ENCODE peak calls at places on chromosomes 11 and 22, in nine cellular contexts. H, W, S, P, D, V, F, B and Z are unnamed samples.
A peak's percentile ranks its signal among the peaks of the same experiment; 100 is the strongest.

GRCh38 chr11:613369-613968 is 2.3 kb downstream of the IRF7 start:
- DNase-seq in H (peak; percentile 70), W (peak; percentile 92), S (peak; percentile 89), P (peak; percentile 89), D (peak; percentile 57), V (no peak), F (peak; percentile 86), B (peak; percentile 59), Z (no peak)

GRCh38 chr11:38345286-38345685 is 1747.2 kb upstream of the RAG2 start:
- DNase-seq in H (no peak), W (no peak), S (no peak), P (peak; percentile 30), D (no peak), V (no peak), F (no peak), B (peak; percentile 16), Z (no peak)

GRCh38 chr11:93623179-93623578 is 38.3 kb upstream of the CEP295 start:
- DNase-seq in H (no peak), W (peak; percentile 56), S (peak; percentile 62), P (peak; percentile 19), D (no peak), V (no peak), F (peak; percentile 51), B (no peak), Z (no peak)

GRCh38 chr11:8608646-8609045 is 14.6 kb upstream of the STK33 start:
- DNase-seq in H (no peak), W (no peak), S (no peak), P (no peak), D (no peak), V (no peak), F (no peak), B (peak; percentile 50), Z (no peak)

GRCh38 chr11:46203746-46204145 is 73.7 kb upstream of the CREB3L1 start:
- DNase-seq in H (no peak), W (no peak), S (no peak), P (no peak), D (no peak), V (no peak), F (no peak), B (no peak), Z (no peak)

GRCh38 chr22:20117656-20118571 is 888 bp upstream of the TRMT2A start:
- DNase-seq in H (peak; percentile 30), W (peak; percentile 51), S (peak; percentile 32), P (peak; percentile 56), D (peak; percentile 27), V (peak; percentile 46), F (no peak), B (peak; percentile 6), Z (no peak)

GRCh38 chr11:36253238-36253637 is 36.0 kb downstream of the COMMD9 start:
- DNase-seq in H (no peak), W (peak; percentile 61), S (peak; percentile 7), P (no peak), D (no peak), V (no peak), F (no peak), B (no peak), Z (no peak)

GRCh38 chr11:129230006-129230405 is 37.9 kb upstream of the ARHGAP32 start:
- DNase-seq in H (no peak), W (no peak), S (no peak), P (no peak), D (no peak), V (no peak), F (no peak), B (no peak), Z (no peak)

GRCh38 chr22:27113211-27114030 is 456.0 kb downstream of the MIAT start:
- DNase-seq in H (peak; percentile 60), W (no peak), S (no peak), P (peak; percentile 80), D (no peak), V (peak; percentile 59), F (no peak), B (peak; percentile 97), Z (peak; percentile 53)

GRCh38 chr11:67538306-67538705 is 15.1 kb upstream of the CABP2 start:
- DNase-seq in H (no peak), W (no peak), S (no peak), P (no peak), D (no peak), V (no peak), F (no peak), B (no peak), Z (no peak)

GRCh38 chr11:115659061-115659963 is 155.1 kb upstream of the CADM1 start:
- DNase-seq in H (peak; percentile 45), W (peak; percentile 67), S (peak; percentile 68), P (peak; percentile 53), D (peak; percentile 41), V (no peak), F (peak; percentile 63), B (no peak), Z (no peak)

GRCh38 chr11:104898685-104899013 is 389 bp upstream of the CASP12 start:
- DNase-seq in H (no peak), W (no peak), S (no peak), P (no peak), D (no peak), V (no peak), F (no peak), B (no peak), Z (no peak)

GRCh38 chr11:74208507-74208906 is 37.4 kb downstream of the PPME1 start:
- DNase-seq in H (no peak), W (no peak), S (no peak), P (no peak), D (no peak), V (no peak), F (no peak), B (no peak), Z (no peak)

GRCh38 chr11:102573851-102574250 is 43.3 kb upstream of the MMP7 start:
- DNase-seq in H (no peak), W (no peak), S (no peak), P (no peak), D (no peak), V (no peak), F (no peak), B (no peak), Z (no peak)

GRCh38 chr11:131938321-131938751 is 567.9 kb downstream of the NTM start:
- DNase-seq in H (no peak), W (no peak), S (no peak), P (no peak), D (no peak), V (no peak), F (no peak), B (no peak), Z (no peak)

GRCh38 chr22:31241200-31241599 is 29.1 kb downstream of the LIMK2 start:
- DNase-seq in H (no peak), W (no peak), S (no peak), P (peak; percentile 61), D (no peak), V (no peak), F (no peak), B (peak; percentile 41), Z (no peak)

GRCh38 chr11:104700609-104701008 is 197.7 kb downstream of the CASP12 start:
- DNase-seq in H (no peak), W (no peak), S (no peak), P (peak; percentile 8), D (no peak), V (no peak), F (no peak), B (peak; percentile 62), Z (no peak)

GRCh38 chr11:108496643-108497256 is 1.4 kb downstream of the POGLUT3 start:
- DNase-seq in H (no peak), W (no peak), S (no peak), P (peak; percentile 17), D (no peak), V (no peak), F (no peak), B (no peak), Z (no peak)

GRCh38 chr11:113314389-113315301 is at the start of gene TTC12:
- DNase-seq in H (peak; percentile 95), W (peak; percentile 94), S (peak; percentile 98), P (peak; percentile 97), D (peak; percentile 96), V (peak; percentile 91), F (peak; percentile 97), B (peak; percentile 83), Z (peak; percentile 92)

GRCh38 chr11:113314065-113314388 is 356 bp upstream of the TTC12 start:
- DNase-seq in H (no peak), W (no peak), S (no peak), P (no peak), D (no peak), V (no peak), F (no peak), B (no peak), Z (no peak)

GRCh38 chr11:113313601-113314000 is 782 bp upstream of the TTC12 start:
- DNase-seq in H (no peak), W (no peak), S (no peak), P (no peak), D (no peak), V (no peak), F (no peak), B (no peak), Z (no peak)

GRCh38 chr11:113308601-113309000 is 5.8 kb upstream of the TTC12 start:
- DNase-seq in H (no peak), W (no peak), S (no peak), P (no peak), D (no peak), V (no peak), F (no peak), B (no peak), Z (no peak)

DNA sequence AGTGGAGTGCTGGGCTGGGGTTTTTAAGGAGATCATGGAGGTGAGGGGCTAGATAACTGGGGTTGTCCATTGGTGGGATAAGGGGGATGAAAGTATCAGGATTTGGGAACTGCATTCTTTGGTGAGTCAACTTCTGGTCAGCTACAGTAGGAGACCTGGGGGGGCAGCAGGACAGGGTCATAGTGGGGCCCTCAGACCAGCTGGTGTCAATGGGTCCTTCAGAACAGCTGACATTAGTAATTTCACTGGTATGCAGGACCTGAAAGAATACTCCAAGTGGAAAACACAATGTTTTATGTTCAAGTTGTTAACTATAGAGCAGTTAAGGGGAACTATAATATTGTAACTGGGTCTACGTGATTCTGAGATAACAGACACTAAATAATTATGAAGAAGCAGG is 2.8 kb upstream of the TTC12 start:
- DNase-seq in H (no peak), W (no peak), S (no peak), P (no peak), D (no peak), V (no peak), F (no peak), B (peak; percentile 4), Z (no peak)
- TF ChIP-seq CTCF in H (no peak), W (no peak), S (no peak), P (no peak), D (no peak), V (no peak), F (no peak), B (no peak), Z (no peak)

GRCh38 chr11:65588199-65589054 is 7.2 kb downstream of the KCNK7 start:
- DNase-seq in H (peak; percentile 66), W (peak; percentile 76), S (peak; percentile 88), P (peak; percentile 73), D (peak; percentile 61), V (no peak), F (no peak), B (no peak), Z (peak; percentile 80)
- H3K4me3 ChIP-seq in H (peak overlapping the region; percentile 34), W (no peak overlapping the region), S (no peak overlapping the region), P (no peak overlapping the region), D (no peak overlapping the region), V (no peak overlapping the region), F (no peak overlapping the region), B (no peak overlapping the region), Z (peak overlapping the region; percentile 26)

GRCh38 chr22:22702159-22702873 is 57.9 kb downstream of the GGTLC2 start:
- DNase-seq in H (no peak), W (peak; percentile 34), S (peak; percentile 64), P (peak; percentile 60), D (no peak), V (no peak), F (no peak), B (no peak), Z (no peak)
- TF ChIP-seq CTCF in H (no peak), W (peak; percentile 55), S (peak; percentile 59), P (peak; percentile 40), D (no peak), V (no peak), F (peak; percentile 35), B (peak; percentile 29), Z (no peak)

GRCh38 chr11:75554258-75555022 is 7.6 kb upstream of the SERPINH1 start:
- DNase-seq in H (peak; percentile 94), W (peak; percentile 91), S (peak; percentile 88), P (peak; percentile 93), D (peak; percentile 93), V (peak; percentile 97), F (peak; percentile 83), B (peak; percentile 99), Z (peak; percentile 64)
- H3K4me3 ChIP-seq in H (peak overlapping the region; percentile 51), W (no peak overlapping the region), S (no peak overlapping the region), P (no peak overlapping the region), D (peak overlapping the region; percentile 32), V (peak overlapping the region; percentile 1), F (no peak overlapping the region), B (peak overlapping the region; percentile 37), Z (no peak overlapping the region)